ENCODE peak calls at places on chromosomes 3 and 15, in four cellular contexts. D, C, J and F are unnamed samples. For H3K27me3, the result is how much of the 10 kb centered on the place peaks cover.

GRCh38 chr3:30520695-30521094 is 85.7 kb upstream of the TGFBR2 start:
- DNase-seq in D (no peak), J (no peak), C (no peak), F (no peak)

GRCh38 chr3:95401693-95402092 is 1338.8 kb downstream of the NSUN3 start:
- DNase-seq in D (no peak), C (no peak), J (no peak), F (no peak)

GRCh38 chr3:114093596-114093995 is 37.1 kb downstream of the QTRT2 start:
- DNase-seq in D (no peak), C (no peak), J (peak), F (no peak)

GRCh38 chr3:7305561-7305960 is 444.6 kb downstream of the GRM7 start:
- DNase-seq in C (no peak), D (no peak), J (no peak), F (no peak)

GRCh38 chr3:86739244-86739643 is 251.7 kb downstream of the VGLL3 start:
- DNase-seq in J (no peak), D (no peak), C (no peak), F (no peak)

GRCh38 chr15:23422946-23423708 is 23.9 kb downstream of the GOLGA6L2 start:
- DNase-seq in D (no peak), C (peak), J (no peak), F (no peak)

GRCh38 chr15:59687831-59688230 is 1.3 kb downstream of the BNIP2 start:
- DNase-seq in J (no peak), D (no peak), C (no peak), F (no peak)

GRCh38 chr3:15497984-15498383 is 23.5 kb downstream of the COLQ start:
- DNase-seq in C (no peak), D (no peak), J (no peak), F (no peak)

GRCh38 chr3:181728470-181728869 is 16.7 kb downstream of the SOX2 start:
- DNase-seq in D (no peak), J (peak), C (no peak), F (no peak)

GRCh38 chr3:181729071-181729915 is 17.6 kb downstream of the SOX2 start:
- DNase-seq in J (peak), C (no peak), D (no peak), F (no peak)

GRCh38 chr3:181730934-181731333 is 19.2 kb downstream of the SOX2 start:
- DNase-seq in J (peak), C (no peak), D (no peak), F (no peak)

GRCh38 chr3:181727122-181728036 is 15.7 kb downstream of the SOX2 start:
- DNase-seq in C (no peak), J (no peak), D (no peak), F (no peak)

DNA sequence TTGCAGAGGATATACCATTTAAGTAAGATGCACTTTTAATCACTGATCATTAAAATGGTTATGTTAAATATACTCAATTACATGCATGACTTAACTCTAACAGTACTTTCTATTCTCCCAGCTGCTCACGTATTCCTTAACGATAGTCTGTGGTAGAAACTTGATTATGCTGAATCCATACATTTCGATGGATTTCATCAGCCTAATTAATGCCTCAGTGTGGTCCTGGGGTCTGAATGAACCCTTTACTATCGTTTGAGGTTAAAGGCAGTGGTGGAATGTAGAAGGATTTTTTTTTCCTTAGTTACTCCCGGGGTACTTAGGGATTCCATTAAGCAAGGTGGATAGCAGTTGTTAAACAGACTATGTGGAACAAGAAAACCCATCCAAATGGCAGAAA is 18.6 kb downstream of the SOX2 start:
- DNase-seq in J (peak), D (no peak), C (no peak), F (no peak)
- H3K27me3 ChIP-seq in J (under half), D (half or more), C (under half), F (under half)

DNA sequence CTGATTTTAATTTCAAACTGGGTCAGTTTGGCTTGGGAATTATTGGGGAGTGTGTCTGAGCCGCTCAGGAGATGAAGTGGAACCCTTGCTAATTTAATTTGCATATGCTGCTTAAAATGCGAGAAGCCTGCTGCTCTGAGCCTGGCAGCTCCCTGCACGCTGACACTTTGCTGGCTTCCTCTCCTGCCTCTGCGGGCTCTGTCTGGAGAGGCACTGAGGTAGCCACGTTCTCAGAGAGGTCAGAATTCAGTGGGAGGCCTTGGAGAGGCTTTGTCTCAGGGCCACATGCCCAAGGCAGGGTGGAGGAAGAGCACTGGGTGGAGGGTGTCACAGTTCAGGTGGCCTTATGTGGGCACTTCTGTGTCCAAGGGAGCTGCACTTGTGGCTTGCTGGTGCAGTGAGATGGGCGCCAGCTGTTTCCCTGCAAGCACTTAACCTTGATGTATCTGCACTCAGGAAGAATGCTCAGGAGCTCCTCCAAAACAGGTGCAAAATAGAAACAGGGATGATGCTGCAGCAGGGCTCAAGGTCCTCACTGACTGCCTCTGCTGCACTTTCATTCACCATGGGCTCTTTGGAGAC is 151.5 kb downstream of the CADPS start:
- DNase-seq in J (no peak), C (no peak), D (no peak), F (peak)
- H3K4me3 ChIP-seq in J (no peak), C (no peak), D (no peak), F (no peak)

GRCh38 chr3:151483961-151484360 is 23.1 kb upstream of the IGSF10 start:
- DNase-seq in D (no peak), C (no peak), J (no peak), F (no peak)
- H3K27me3 ChIP-seq in D (under half), C (under half), J (under half), F (under half)

DNA sequence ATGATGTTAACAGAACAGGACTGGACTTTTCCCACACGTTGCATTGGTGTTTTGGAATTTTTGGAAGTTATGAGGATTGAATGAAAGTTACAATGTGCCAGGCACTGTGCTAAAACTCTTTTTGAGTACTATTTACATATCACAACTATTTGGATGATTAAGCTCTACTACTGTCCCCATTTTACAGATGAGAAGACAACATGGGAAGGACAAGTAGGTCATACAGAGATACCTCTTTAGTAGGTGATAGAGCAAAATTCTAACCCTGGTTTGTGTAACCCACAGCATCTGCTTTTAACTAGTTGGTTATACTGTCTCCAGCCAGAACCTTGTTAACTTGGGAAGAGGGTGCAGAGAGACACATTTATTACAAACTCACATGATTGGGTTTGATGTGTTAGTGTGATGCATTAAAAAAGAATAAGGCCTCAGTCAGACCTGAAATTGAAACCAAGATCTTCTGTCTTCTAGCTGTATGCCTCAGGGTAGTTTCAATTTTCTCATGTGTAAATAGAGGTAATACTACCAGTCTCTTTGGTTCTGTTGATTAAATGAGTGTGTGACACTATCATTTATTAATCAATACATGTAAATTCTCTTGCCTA is 1.4 kb downstream of the NDUFB4 start:
- DNase-seq in D (no peak), C (no peak), J (no peak), F (no peak)
- H3K4me3 ChIP-seq in D (peak), C (peak), J (peak), F (peak)

GRCh38 chr3:67297715-67298475 is 299.8 kb downstream of the KBTBD8 start:
- DNase-seq in C (no peak), J (no peak), D (no peak), F (no peak)
- H3K27me3 ChIP-seq in C (under half), J (under half), D (under half), F (under half)

GRCh38 chr3:98763814-98764691 is 913 bp downstream of the ST3GAL6 start:
- DNase-seq in D (no peak), J (no peak), C (no peak), F (no peak)
- H3K4me3 ChIP-seq in D (peak), J (no peak), C (peak), F (peak)